ENCODE peak calls at places on chromosomes 11 and 22, in four cellular contexts. F is K562, H is GM12878, W is IMR-90. Y is an unnamed sample.

GRCh38 chr11:315051-315481 is 1.2 kb downstream of the IFITM1 start:
- DNase-seq in F (no peak), H (no peak), W (no peak), Y (no peak)

GRCh38 chr11:57638005-57638760 is 11.5 kb downstream of the YPEL4 start:
- DNase-seq in F (no peak), H (no peak), W (peak; percentile 84), Y (peak; percentile 99)

GRCh38 chr11:925158-925495 is 543 bp upstream of the AP2A2 start:
- DNase-seq in F (peak; percentile 40), H (no peak), W (no peak), Y (no peak)

GRCh38 chr22:42459273-42460040 is 27.3 kb upstream of the NFAM1 start:
- DNase-seq in F (peak; percentile 35), H (no peak), W (no peak), Y (no peak)

GRCh38 chr11:133501643-133502535 is 30.4 kb downstream of the OPCML start:
- DNase-seq in F (no peak), H (no peak), W (no peak), Y (no peak)

GRCh38 chr22:26143801-26144325 is 25.4 kb upstream of the SEZ6L start:
- DNase-seq in F (no peak), H (no peak), W (no peak), Y (no peak)

GRCh38 chr22:49349841-49350381 is 477.8 kb downstream of the BRD1 start:
- DNase-seq in F (no peak), H (no peak), W (no peak), Y (no peak)

GRCh38 chr11:84316866-84317560 is 1030.8 kb upstream of the CCDC90B start:
- DNase-seq in F (no peak), H (no peak), W (peak; percentile 30), Y (no peak)

GRCh38 chr11:94186342-94187203 is 57.9 kb downstream of the PANX1 start:
- DNase-seq in F (no peak), H (no peak), W (no peak), Y (no peak)

DNA sequence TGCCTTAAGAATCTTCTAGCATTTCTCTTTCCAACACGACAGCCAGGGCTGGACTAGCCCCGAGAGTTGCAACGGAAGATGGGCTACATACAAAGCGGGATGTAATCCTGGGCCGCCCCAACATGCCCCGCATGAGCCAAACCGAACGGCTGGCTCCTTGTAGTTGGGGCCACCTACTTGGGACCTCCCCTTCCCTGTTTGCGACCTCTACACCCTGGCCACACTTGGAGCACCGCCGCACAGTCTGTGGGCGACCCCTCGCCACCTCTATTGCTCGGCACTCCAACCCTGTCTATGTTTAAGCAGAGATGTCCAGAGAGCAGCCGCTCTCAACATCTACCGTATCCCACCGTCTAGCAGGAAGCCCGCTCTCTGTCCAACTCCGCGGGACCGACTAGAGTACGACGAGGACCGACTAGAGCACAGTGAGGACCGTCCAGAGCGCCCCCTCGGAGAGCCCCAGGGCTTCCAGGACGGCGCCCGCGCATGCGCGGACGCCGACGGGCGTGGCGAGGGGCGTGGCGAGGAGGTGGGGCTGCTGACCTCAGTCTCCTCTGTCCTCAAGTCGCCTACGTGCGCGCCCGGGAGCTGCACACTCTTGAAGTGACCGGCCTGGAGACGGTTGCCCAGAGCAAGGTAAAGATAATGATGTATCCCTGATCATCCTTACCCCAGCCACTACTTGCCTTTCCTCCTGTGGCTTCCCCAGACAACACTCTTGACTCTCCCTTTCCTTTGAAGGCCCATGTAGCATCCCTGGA is 32.3 kb downstream of the NEAT1 start:
- DNase-seq in F (peak; percentile 97), H (peak; percentile 77), W (peak; percentile 74), Y (peak; percentile 91)
- TF ChIP-seq RAD21 in F (no peak), H (peak; percentile 5), W (no peak), Y (no peak)

GRCh38 chr11:74020537-74020936 is 11.7 kb upstream of the UCP3 start:
- DNase-seq in F (no peak), H (peak; percentile 60), W (no peak), Y (no peak)
- TF ChIP-seq RAD21 in F (no peak), H (no peak), W (no peak), Y (no peak)

GRCh38 chr22:17436981-17437410 is 67.7 kb downstream of the CECR2 start:
- DNase-seq in F (no peak), H (no peak), W (no peak), Y (no peak)
- TF ChIP-seq RAD21 in F (no peak), H (no peak), W (no peak), Y (no peak)

GRCh38 chr11:76134239-76134638 is 72.1 kb downstream of the WNT11 start:
- DNase-seq in F (no peak), H (no peak), W (no peak), Y (no peak)

GRCh38 chr11:76131142-76131541 is 75.2 kb downstream of the WNT11 start:
- DNase-seq in F (no peak), H (no peak), W (no peak), Y (no peak)

GRCh38 chr11:76132268-76132667 is 74.0 kb downstream of the WNT11 start:
- DNase-seq in F (no peak), H (no peak), W (no peak), Y (no peak)

GRCh38 chr11:76129729-76130128 is 76.6 kb downstream of the WNT11 start:
- DNase-seq in F (no peak), H (no peak), W (no peak), Y (no peak)

GRCh38 chr11:76131585-76131984 is 74.7 kb downstream of the WNT11 start:
- DNase-seq in F (no peak), H (no peak), W (no peak), Y (no peak)
- TF ChIP-seq RAD21 in F (no peak), H (no peak), W (no peak), Y (no peak)

DNA sequence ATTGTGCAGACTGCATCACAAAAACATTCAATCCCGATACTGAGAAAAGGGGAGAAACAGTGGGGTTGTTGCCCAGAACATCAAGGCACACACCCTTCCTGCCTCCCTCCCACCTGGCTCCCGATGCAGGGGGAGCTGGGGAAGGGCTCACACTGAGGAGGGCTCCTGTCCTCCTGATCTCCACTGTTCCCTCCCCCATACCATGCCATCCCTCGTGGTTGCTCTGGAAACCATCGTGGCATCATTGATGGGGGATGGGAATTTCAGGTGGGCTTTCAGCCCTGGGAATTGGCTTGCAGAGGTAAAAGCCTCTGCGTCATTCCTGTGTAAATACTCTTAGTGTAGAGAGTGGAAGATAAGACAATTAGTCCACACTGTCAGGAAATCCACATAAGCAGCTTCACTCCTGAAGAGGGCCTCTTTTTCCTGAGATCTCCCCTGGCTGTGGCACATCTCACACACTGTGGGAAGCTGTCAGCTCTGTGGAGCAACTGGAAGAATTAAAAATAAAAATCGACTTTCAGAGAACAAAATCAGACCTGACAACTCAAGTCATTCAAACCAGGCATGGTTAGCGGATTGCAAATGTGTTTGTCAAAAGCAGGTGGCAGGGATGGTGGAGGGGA is 176.0 kb downstream of the CHST1 start:
- DNase-seq in F (no peak), H (no peak), W (no peak), Y (no peak)
- TF ChIP-seq RAD21 in F (no peak), H (no peak), W (no peak), Y (no peak)

GRCh38 chr11:69887841-69888670 is 68.8 kb upstream of the FGF3 start:
- DNase-seq in F (no peak), H (no peak), W (no peak), Y (no peak)

GRCh38 chr11:69888671-69889076 is 69.5 kb upstream of the FGF3 start:
- DNase-seq in F (peak; percentile 79), H (no peak), W (peak; percentile 38), Y (peak; percentile 86)

GRCh38 chr11:69891421-69892236 is 72.4 kb upstream of the FGF3 start:
- DNase-seq in F (no peak), H (no peak), W (peak; percentile 51), Y (no peak)

GRCh38 chr11:69890476-69890875 is 71.3 kb upstream of the FGF3 start:
- DNase-seq in F (no peak), H (no peak), W (no peak), Y (no peak)

DNA sequence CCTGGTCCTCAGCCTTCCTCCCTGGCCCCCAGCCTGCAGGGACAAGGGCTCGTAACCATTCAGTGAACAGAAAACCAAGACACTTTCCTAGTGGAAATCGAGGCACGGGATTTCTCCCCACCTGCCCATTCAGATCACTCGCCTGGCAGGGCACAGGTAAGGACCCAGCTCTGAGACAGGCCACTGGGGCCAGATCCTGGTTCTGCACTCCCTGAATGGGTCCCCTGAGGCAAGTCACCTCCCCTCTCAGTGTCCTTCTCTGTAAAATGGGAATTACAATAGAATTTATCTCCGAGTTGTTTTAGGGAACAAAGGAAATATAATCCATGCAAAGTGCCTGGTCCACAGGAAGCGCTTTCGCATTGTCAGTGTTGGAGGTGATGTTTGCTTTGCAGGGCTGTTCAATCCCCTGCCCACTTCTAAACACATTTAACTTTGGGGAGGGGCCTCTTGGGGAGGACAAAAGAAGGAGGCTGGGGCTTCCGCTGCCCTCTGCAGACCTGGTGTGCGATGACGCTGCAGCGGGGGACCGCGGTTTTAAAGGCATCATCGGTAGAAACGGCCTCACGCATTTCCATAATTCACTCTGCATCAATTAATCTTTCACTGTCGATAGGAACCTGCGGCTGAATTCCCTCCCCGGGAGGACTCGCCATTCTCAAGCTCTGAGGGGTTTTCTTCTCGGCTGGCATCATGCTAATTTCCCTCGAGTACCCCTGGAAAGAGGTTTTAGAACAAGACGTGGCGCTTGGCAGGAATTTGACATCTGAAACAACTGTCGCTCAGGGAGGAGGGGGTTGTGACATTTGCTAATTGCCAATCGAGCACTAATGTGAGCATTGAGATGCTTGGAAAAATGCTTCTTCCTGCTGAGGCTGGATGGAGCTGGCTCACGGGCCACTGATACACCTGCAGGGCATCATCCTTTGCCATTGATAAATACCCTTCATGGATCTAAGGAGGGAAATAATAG is 70.5 kb upstream of the FGF3 start:
- DNase-seq in F (no peak), H (no peak), W (no peak), Y (no peak)
- TF ChIP-seq RAD21 in F (no peak), H (no peak), W (no peak), Y (no peak)

GRCh38 chr22:40908895-40909294 is 42.3 kb upstream of the RBX1 start:
- DNase-seq in F (no peak), H (no peak), W (no peak), Y (no peak)

GRCh38 chr22:40898850-40899357 is 37.0 kb upstream of the DNAJB7 start:
- DNase-seq in F (peak; percentile 66), H (peak; percentile 44), W (peak; percentile 67), Y (peak; percentile 10)

DNA sequence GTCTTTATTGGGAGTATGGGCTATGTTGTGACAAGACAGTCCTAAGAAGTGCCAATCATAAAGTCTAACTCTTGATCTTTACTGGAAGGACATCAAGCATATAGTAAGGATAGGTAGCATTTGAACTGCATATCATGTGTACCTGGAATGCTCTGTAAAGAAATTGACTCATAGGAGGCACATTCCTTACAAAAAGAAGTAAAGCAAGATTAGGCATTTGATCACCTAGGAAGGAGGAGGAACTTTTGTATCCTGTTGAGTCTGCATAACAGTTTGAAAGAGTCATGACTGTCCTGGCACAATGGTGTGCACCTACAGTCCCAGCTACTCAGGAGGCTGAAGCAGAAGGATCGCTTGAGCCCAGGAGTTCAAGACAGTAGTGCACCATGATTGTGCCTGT is 42.2 kb upstream of the DNAJB7 start:
- DNase-seq in F (no peak), H (no peak), W (no peak), Y (no peak)
- TF ChIP-seq RAD21 in F (no peak), H (no peak), W (no peak), Y (no peak)

DNA sequence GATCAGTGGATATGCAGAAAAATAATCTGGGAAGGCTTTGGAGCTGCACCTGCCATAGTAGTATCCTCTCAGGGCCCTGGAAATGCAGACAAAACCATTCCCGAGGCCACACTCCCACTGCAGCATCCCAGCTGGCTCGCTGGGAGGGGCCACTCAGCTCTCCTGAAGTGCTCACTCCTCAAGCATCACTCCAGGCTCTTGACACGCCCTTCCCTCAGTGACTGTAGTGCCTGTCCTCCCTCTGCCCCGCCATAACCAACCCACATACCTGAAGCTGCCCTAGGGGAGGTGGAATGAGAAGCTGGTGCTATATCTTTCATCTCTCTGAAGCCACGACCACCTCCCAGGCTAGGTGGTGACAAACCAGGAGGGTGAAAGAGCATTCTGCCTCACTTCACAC is 4.8 kb downstream of the DSCAML1 start:
- DNase-seq in F (no peak), H (no peak), W (no peak), Y (no peak)
- TF ChIP-seq RAD21 in F (no peak), H (no peak), W (no peak), Y (no peak)